ENCODE peak calls at places on chromosomes 13 and 19, in five cellular contexts. One of them, this sample, is unnamed.
A peak's percentile ranks its signal among the peaks of the same experiment; 100 is the strongest.

GRCh38 chr19:40808021-40808325 is 9.0 kb downstream of the EGLN2 start:
- DNase-seq in BE2C: no peak
- DNase-seq in transverse colon: no peak
- DNase-seq in B cell: no peak
- DNase-seq in Peyer's patch: no peak
- DNase-seq in this sample: no peak

GRCh38 chr19:10086904-10087256 is 763 bp downstream of the SHFL start:
- DNase-seq in B cell: peak; percentile 50
- DNase-seq in Peyer's patch: no peak
- DNase-seq in BE2C: no peak
- DNase-seq in transverse colon: no peak
- DNase-seq in this sample: peak; percentile 33

GRCh38 chr13:100859861-100860260 is 185.3 kb upstream of the TMTC4 start:
- DNase-seq in B cell: no peak
- DNase-seq in Peyer's patch: no peak
- DNase-seq in transverse colon: no peak
- DNase-seq in BE2C: no peak
- DNase-seq in this sample: no peak

GRCh38 chr19:12450817-12451216 is 10.0 kb upstream of the ZNF443 start:
- DNase-seq in Peyer's patch: no peak
- DNase-seq in BE2C: no peak
- DNase-seq in B cell: no peak
- DNase-seq in transverse colon: no peak
- DNase-seq in this sample: peak; percentile 6

GRCh38 chr19:16051254-16052025 is 24.9 kb upstream of the TPM4 start:
- DNase-seq in BE2C: peak; percentile 58
- DNase-seq in B cell: peak; percentile 39
- DNase-seq in transverse colon: no peak
- DNase-seq in Peyer's patch: no peak
- DNase-seq in this sample: no peak

GRCh38 chr19:23399443-23399842 is 4.2 kb upstream of the ZNF91 start:
- DNase-seq in BE2C: no peak
- DNase-seq in B cell: no peak
- DNase-seq in transverse colon: no peak
- DNase-seq in Peyer's patch: no peak
- DNase-seq in this sample: no peak

GRCh38 chr19:797528-798414 is 519 bp downstream of the PTBP1 start:
- DNase-seq in transverse colon: peak; percentile 93
- DNase-seq in B cell: peak; percentile 93
- DNase-seq in BE2C: peak; percentile 92
- DNase-seq in Peyer's patch: peak; percentile 73
- DNase-seq in this sample: peak; percentile 85

GRCh38 chr13:110387451-110388140 is 80.5 kb downstream of the COL4A2 start:
- DNase-seq in Peyer's patch: no peak
- DNase-seq in transverse colon: peak; percentile 36
- DNase-seq in B cell: peak; percentile 18
- DNase-seq in BE2C: no peak
- DNase-seq in this sample: peak; percentile 33

GRCh38 chr19:39515551-39516191 is 732 bp downstream of the SELENOV start:
- DNase-seq in B cell: peak; percentile 41
- DNase-seq in transverse colon: no peak
- DNase-seq in BE2C: no peak
- DNase-seq in Peyer's patch: no peak
- DNase-seq in this sample: peak; percentile 54

GRCh38 chr13:109496216-109496615 is 290.2 kb downstream of the IRS2 start:
- DNase-seq in transverse colon: no peak
- DNase-seq in B cell: no peak
- DNase-seq in BE2C: no peak
- DNase-seq in Peyer's patch: no peak
- DNase-seq in this sample: no peak

GRCh38 chr13:110541526-110541920 is 20.0 kb downstream of the RAB20 start:
- DNase-seq in Peyer's patch: no peak
- DNase-seq in B cell: no peak
- DNase-seq in BE2C: no peak
- DNase-seq in transverse colon: no peak
- DNase-seq in this sample: no peak

GRCh38 chr13:113919761-113920160 is 54.1 kb downstream of the C13orf46 start:
- DNase-seq in B cell: no peak
- DNase-seq in transverse colon: no peak
- DNase-seq in Peyer's patch: no peak
- DNase-seq in BE2C: no peak
- DNase-seq in this sample: no peak

GRCh38 chr19:45577111-45577905 is 7.3 kb downstream of the OPA3 start:
- DNase-seq in BE2C: no peak
- DNase-seq in Peyer's patch: no peak
- DNase-seq in B cell: no peak
- DNase-seq in transverse colon: peak; percentile 60
- DNase-seq in this sample: no peak

GRCh38 chr13:29162638-29163037 is 342.5 kb downstream of the MTUS2 start:
- DNase-seq in transverse colon: no peak
- DNase-seq in Peyer's patch: no peak
- DNase-seq in BE2C: peak; percentile 20
- DNase-seq in B cell: no peak
- DNase-seq in this sample: no peak

GRCh38 chr19:10286803-10287737 is at the start of gene ICAM4:
- DNase-seq in B cell: peak; percentile 53
- DNase-seq in BE2C: peak; percentile 75
- DNase-seq in transverse colon: peak; percentile 48
- DNase-seq in Peyer's patch: peak; percentile 49
- DNase-seq in this sample: peak; percentile 40

GRCh38 chr13:106151056-106151699 is 384.3 kb downstream of the EFNB2 start:
- DNase-seq in BE2C: no peak
- DNase-seq in transverse colon: peak; percentile 37
- DNase-seq in B cell: no peak
- DNase-seq in Peyer's patch: no peak
- DNase-seq in this sample: no peak

GRCh38 chr13:73251866-73252265 is 193.1 kb downstream of the KLF5 start:
- DNase-seq in BE2C: no peak
- DNase-seq in transverse colon: no peak
- DNase-seq in Peyer's patch: no peak
- DNase-seq in B cell: no peak
- DNase-seq in this sample: no peak

GRCh38 chr19:40266111-40266510 is 19.0 kb downstream of the AKT2 start:
- DNase-seq in transverse colon: no peak
- DNase-seq in Peyer's patch: no peak
- DNase-seq in B cell: no peak
- DNase-seq in BE2C: no peak
- DNase-seq in this sample: no peak

GRCh38 chr19:16274466-16274865 is 50.2 kb upstream of the KLF2 start:
- DNase-seq in transverse colon: no peak
- DNase-seq in Peyer's patch: no peak
- DNase-seq in BE2C: no peak
- DNase-seq in B cell: no peak
- DNase-seq in this sample: no peak

GRCh38 chr19:6464070-6464873 is at the start of gene CRB3:
- DNase-seq in B cell: peak; percentile 44
- DNase-seq in BE2C: no peak
- DNase-seq in transverse colon: peak; percentile 97
- DNase-seq in Peyer's patch: peak; percentile 68
- DNase-seq in this sample: peak; percentile 36

GRCh38 chr13:94227255-94227879 is 252.1 kb downstream of the DCT start:
- DNase-seq in transverse colon: no peak
- DNase-seq in B cell: no peak
- DNase-seq in Peyer's patch: no peak
- DNase-seq in BE2C: no peak
- DNase-seq in this sample: no peak

GRCh38 chr13:94228781-94229180 is 250.7 kb downstream of the DCT start:
- DNase-seq in B cell: no peak
- DNase-seq in BE2C: no peak
- DNase-seq in Peyer's patch: no peak
- DNase-seq in transverse colon: no peak
- DNase-seq in this sample: no peak

GRCh38 chr13:94224670-94225069 is 254.8 kb downstream of the DCT start:
- DNase-seq in B cell: no peak
- DNase-seq in Peyer's patch: no peak
- DNase-seq in BE2C: no peak
- DNase-seq in transverse colon: no peak
- DNase-seq in this sample: no peak
- TF ChIP-seq CTCF in B cell: no peak
- TF ChIP-seq CTCF in Peyer's patch: no peak
- TF ChIP-seq CTCF in BE2C: peak; percentile 20
- TF ChIP-seq CTCF in transverse colon: no peak
- TF ChIP-seq CTCF in this sample: no peak

GRCh38 chr19:47414469-47414868 is 4.9 kb downstream of the MEIS3 start:
- DNase-seq in Peyer's patch: no peak
- DNase-seq in B cell: no peak
- DNase-seq in BE2C: peak; percentile 76
- DNase-seq in transverse colon: no peak
- DNase-seq in this sample: peak; percentile 46
- TF ChIP-seq CTCF in Peyer's patch: peak; percentile 13
- TF ChIP-seq CTCF in B cell: no peak
- TF ChIP-seq CTCF in BE2C: peak; percentile 66
- TF ChIP-seq CTCF in transverse colon: no peak
- TF ChIP-seq CTCF in this sample: no peak

GRCh38 chr19:56838680-56838929 is 1.9 kb downstream of the PEG3 start:
- DNase-seq in BE2C: no peak
- DNase-seq in Peyer's patch: no peak
- DNase-seq in B cell: no peak
- DNase-seq in transverse colon: no peak
- DNase-seq in this sample: no peak

GRCh38 chr19:56838930-56839664 is 1.4 kb downstream of the PEG3 start:
- DNase-seq in B cell: peak; percentile 46
- DNase-seq in transverse colon: peak; percentile 84
- DNase-seq in Peyer's patch: peak; percentile 64
- DNase-seq in BE2C: peak; percentile 92
- DNase-seq in this sample: no peak

GRCh38 chr19:56837492-56837891 is 3.0 kb downstream of the PEG3 start:
- DNase-seq in Peyer's patch: no peak
- DNase-seq in B cell: peak; percentile 4
- DNase-seq in transverse colon: peak; percentile 22
- DNase-seq in BE2C: peak; percentile 34
- DNase-seq in this sample: no peak

GRCh38 chr19:56837004-56837403 is 3.5 kb downstream of the PEG3 start:
- DNase-seq in transverse colon: no peak
- DNase-seq in BE2C: no peak
- DNase-seq in Peyer's patch: no peak
- DNase-seq in B cell: no peak
- DNase-seq in this sample: no peak

GRCh38 chr19:56837892-56838679 is 2.4 kb downstream of the PEG3 start:
- DNase-seq in transverse colon: peak; percentile 23
- DNase-seq in Peyer's patch: no peak
- DNase-seq in B cell: peak; percentile 10
- DNase-seq in BE2C: peak; percentile 56
- DNase-seq in this sample: no peak
- TF ChIP-seq CTCF in transverse colon: no peak
- TF ChIP-seq CTCF in Peyer's patch: no peak
- TF ChIP-seq CTCF in B cell: no peak
- TF ChIP-seq CTCF in BE2C: peak; percentile 16
- TF ChIP-seq CTCF in this sample: no peak

DNA sequence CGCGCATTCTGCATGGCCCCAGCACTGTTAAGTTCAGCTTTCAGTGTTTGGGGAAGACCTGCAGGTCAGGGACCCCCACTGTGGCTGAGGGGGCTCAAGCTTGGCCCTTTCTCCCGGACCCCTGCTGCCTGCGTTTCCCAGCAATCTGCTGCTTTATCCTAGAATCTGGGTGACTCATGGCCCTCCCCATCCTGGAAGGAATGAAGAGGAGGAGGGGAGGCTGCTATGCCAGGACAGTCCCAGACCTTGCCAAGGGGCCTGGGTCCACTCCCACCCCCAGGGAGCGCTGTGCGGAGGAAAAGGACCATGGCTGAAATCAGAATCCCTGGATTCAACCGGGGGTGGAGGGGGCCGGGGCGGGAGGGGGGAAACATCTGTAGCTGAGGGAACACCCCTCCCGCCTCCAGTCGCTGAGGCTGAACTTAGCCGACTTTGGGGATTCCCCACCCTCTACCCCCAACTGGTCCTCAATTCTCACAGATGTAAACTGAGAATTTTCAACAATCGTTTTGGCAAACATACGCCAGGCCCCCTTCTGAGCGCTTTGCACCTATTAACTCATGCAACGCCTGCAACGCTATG is 20.6 kb downstream of the ZNF114 start:
- DNase-seq in B cell: no peak
- DNase-seq in Peyer's patch: no peak
- DNase-seq in transverse colon: no peak
- DNase-seq in BE2C: peak; percentile 58
- DNase-seq in this sample: peak; percentile 64
- TF ChIP-seq CTCF in B cell: no peak
- TF ChIP-seq CTCF in Peyer's patch: no peak
- TF ChIP-seq CTCF in transverse colon: no peak
- TF ChIP-seq CTCF in BE2C: peak; percentile 49
- TF ChIP-seq CTCF in this sample: no peak

GRCh38 chr19:53365134-53365898 is at the start of gene ZNF525:
- DNase-seq in BE2C: peak; percentile 77
- DNase-seq in B cell: peak; percentile 99
- DNase-seq in transverse colon: peak; percentile 95
- DNase-seq in Peyer's patch: peak; percentile 98
- DNase-seq in this sample: peak; percentile 96
- TF ChIP-seq CTCF in BE2C: peak; percentile 4
- TF ChIP-seq CTCF in B cell: peak; percentile 63
- TF ChIP-seq CTCF in transverse colon: peak; percentile 24
- TF ChIP-seq CTCF in Peyer's patch: no peak
- TF ChIP-seq CTCF in this sample: peak; percentile 24

This sample was measured in nephron progenitor cell.